ENCODE peak calls at places on chromosomes 7 and 10, in nine cellular contexts. Z, D, N, V, J, K, M, L and C are unnamed samples. For H3K4me1, the result is how much of the 10 kb centered on the place peaks cover.

GRCh38 chr10:24513155-24513554 is 210.5 kb downstream of the ARHGAP21 start:
- DNase-seq in M (no peak), V (no peak), Z (no peak), L (no peak), D (no peak), K (no peak), J (peak), N (no peak), C (no peak)

GRCh38 chr7:105838273-105839141 is 37.9 kb downstream of the ATXN7L1 start:
- DNase-seq in N (no peak), M (no peak), L (no peak), V (peak), D (peak), Z (no peak), K (no peak), J (peak), C (no peak)

GRCh38 chr10:124690971-124691370 is 53.2 kb downstream of the FAM53B start:
- DNase-seq in J (no peak), K (no peak), L (no peak), M (no peak), V (no peak), D (no peak), Z (no peak), N (no peak), C (no peak)

GRCh38 chr7:29563590-29564454 is at the start of gene PRR15:
- DNase-seq in M (peak), J (peak), K (no peak), D (no peak), L (peak), V (peak), N (no peak), Z (no peak), C (peak)

GRCh38 chr10:89160339-89160738 is 46.8 kb downstream of the CH25H start:
- DNase-seq in K (no peak), D (no peak), L (no peak), N (no peak), Z (no peak), J (no peak), V (no peak), M (no peak), C (no peak)

GRCh38 chr10:124636271-124636993 is 107.7 kb downstream of the FAM53B start:
- DNase-seq in J (no peak), Z (no peak), V (no peak), N (no peak), L (no peak), D (no peak), M (no peak), K (peak), C (no peak)

GRCh38 chr7:121369462-121369861 is 26.6 kb downstream of the FAM3C start:
- DNase-seq in D (no peak), L (no peak), J (peak), N (no peak), Z (no peak), M (no peak), K (no peak), V (no peak), C (no peak)

GRCh38 chr7:123439186-123439585 is 95.2 kb downstream of the IQUB start:
- DNase-seq in N (no peak), K (no peak), M (no peak), V (no peak), L (no peak), J (no peak), Z (no peak), D (no peak), C (no peak)

GRCh38 chr7:22338875-22339274 is 18.1 kb downstream of the RAPGEF5 start:
- DNase-seq in K (no peak), L (no peak), V (no peak), Z (no peak), M (no peak), D (no peak), N (no peak), J (no peak), C (no peak)

GRCh38 chr10:75234683-75235374 is 928 bp downstream of the COMTD1 start:
- DNase-seq in K (peak), Z (no peak), L (no peak), M (no peak), N (no peak), D (no peak), J (no peak), V (no peak), C (peak)

DNA sequence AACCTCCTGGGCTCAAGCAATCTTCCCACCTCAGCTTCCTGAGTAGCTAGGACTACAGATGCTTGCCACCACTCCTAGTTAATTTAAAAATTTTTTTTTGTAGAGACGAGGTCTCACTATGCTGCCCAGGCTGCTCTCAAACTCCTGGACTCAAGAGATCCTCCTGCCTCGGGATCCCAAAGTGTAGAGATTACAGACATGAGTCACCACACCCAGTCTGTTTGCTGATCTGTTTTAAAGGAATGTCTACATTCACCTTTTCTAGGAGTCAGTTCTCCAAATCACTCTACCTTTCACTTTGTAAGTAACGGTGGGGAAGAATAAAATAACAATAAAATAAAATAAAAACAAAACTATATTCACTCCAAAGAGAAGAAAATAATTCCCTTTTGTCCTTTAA is 86.6 kb upstream of the AGBL3 start:
- DNase-seq in N (no peak), M (peak), L (no peak), V (no peak), Z (no peak), D (no peak), J (peak), K (no peak), C (no peak)
- H3K4me1 ChIP-seq in N (under half), M (under half), L (half or more), V (under half), Z (under half), D (under half), J (under half), K (under half), C (under half)

GRCh38 chr7:150931199-150931869 is 46.8 kb downstream of the KCNH2 start:
- DNase-seq in N (no peak), D (no peak), J (no peak), L (no peak), Z (no peak), V (no peak), M (no peak), K (no peak), C (no peak)
- H3K4me3 ChIP-seq in N (no peak), D (no peak), J (no peak), L (no peak), Z (no peak), V (no peak), M (no peak), K (no peak), C (no peak)

GRCh38 chr7:130994378-130995115 is 260.5 kb upstream of the KLF14 start:
- DNase-seq in M (no peak), Z (no peak), V (peak), L (no peak), N (no peak), J (peak), D (no peak), K (no peak), C (peak)

GRCh38 chr7:130993671-130994365 is 259.8 kb upstream of the KLF14 start:
- DNase-seq in L (no peak), N (no peak), Z (no peak), K (no peak), J (no peak), V (no peak), M (no peak), D (no peak), C (no peak)

GRCh38 chr7:130996841-130997231 is 262.8 kb upstream of the KLF14 start:
- DNase-seq in L (no peak), Z (no peak), N (no peak), D (no peak), M (peak), V (peak), K (no peak), J (peak), C (no peak)

GRCh38 chr7:130996205-130996840 is 262.3 kb upstream of the KLF14 start:
- DNase-seq in V (peak), Z (no peak), L (no peak), J (no peak), K (no peak), D (no peak), M (no peak), N (no peak), C (no peak)

GRCh38 chr7:130995252-130996081 is 261.5 kb upstream of the KLF14 start:
- DNase-seq in N (no peak), J (no peak), K (no peak), L (no peak), D (no peak), V (peak), M (peak), Z (no peak), C (no peak)
- H3K4me1 ChIP-seq in N (under half), J (under half), K (under half), L (half or more), D (half or more), V (half or more), M (half or more), Z (half or more), C (under half)

DNA sequence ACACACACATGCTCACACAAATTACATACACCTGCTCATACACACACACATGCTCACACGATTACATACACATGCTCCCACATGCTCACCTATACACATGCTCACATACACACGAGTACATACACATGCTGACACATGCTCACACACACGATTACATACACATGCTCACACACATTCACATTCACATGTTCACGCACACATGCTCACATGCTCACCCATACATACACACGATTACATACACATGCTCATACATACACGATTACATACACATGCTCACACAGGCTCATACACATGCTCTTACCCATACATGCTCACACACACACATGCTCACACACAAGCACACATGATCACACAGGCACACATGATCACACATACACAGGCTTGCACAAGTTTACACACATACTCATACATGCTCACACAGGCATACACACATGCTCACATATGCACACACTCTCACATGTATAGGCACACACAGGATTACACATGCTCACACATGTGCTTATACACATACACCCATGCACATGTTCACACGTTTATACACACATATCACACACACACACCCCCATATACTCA is 118.5 kb downstream of the PAXIP1 start:
- DNase-seq in M (no peak), Z (no peak), V (no peak), D (no peak), K (no peak), N (no peak), J (no peak), L (no peak), C (no peak)
- H3K4me3 ChIP-seq in M (no peak), Z (no peak), V (no peak), D (no peak), K (no peak), N (no peak), J (no peak), L (no peak), C (no peak)

GRCh38 chr7:139667377-139667776 is 110.4 kb downstream of the HIPK2 start:
- DNase-seq in M (no peak), J (no peak), D (no peak), L (no peak), V (no peak), Z (no peak), K (no peak), N (no peak), C (no peak)
- H3K4me1 ChIP-seq in M (under half), J (under half), D (under half), L (under half), V (under half), Z (under half), K (under half), N (under half), C (under half)